ENCODE peak calls at places on chromosomes 1 and 21, in ten cellular contexts. F, M, I, C, V, U, Y, R, N and W are unnamed samples.

GRCh38 chr1:201169971-201170532 is 15.8 kb upstream of the TMEM9 start:
- DNase-seq in F (no peak), M (no peak), I (no peak), C (no peak), V (no peak), U (no peak), Y (no peak), R (no peak), N (no peak), W (no peak)

GRCh38 chr1:95850165-95850649 is 616.2 kb downstream of the RWDD3 start:
- DNase-seq in F (no peak), M (no peak), I (no peak), C (no peak), V (no peak), U (no peak), Y (no peak), R (no peak), N (no peak), W (no peak)

GRCh38 chr1:204093421-204093717 is 20.5 kb downstream of the SOX13 start:
- DNase-seq in F (no peak), M (no peak), I (no peak), C (no peak), V (no peak), U (no peak), Y (no peak), R (no peak), N (no peak), W (no peak)

GRCh38 chr1:202315576-202316168 is 26.1 kb downstream of the UBE2T start:
- DNase-seq in F (peak), M (peak), I (peak), C (peak), V (peak), U (peak), Y (peak), R (peak), N (peak), W (peak)

GRCh38 chr1:201715801-201716741 is 112.9 kb upstream of the IPO9 start:
- DNase-seq in F (no peak), M (no peak), I (no peak), C (no peak), V (no peak), U (no peak), Y (no peak), R (no peak), N (no peak), W (peak)

GRCh38 chr1:20063861-20064292 is 6.1 kb upstream of the PLA2G5 start:
- DNase-seq in F (no peak), M (peak), I (no peak), C (peak), V (no peak), U (peak), Y (peak), R (no peak), N (peak), W (no peak)

GRCh38 chr1:94540440-94541174 is 952 bp downstream of the F3 start:
- DNase-seq in F (no peak), M (no peak), I (no peak), C (no peak), V (no peak), U (no peak), Y (no peak), R (peak), N (peak), W (no peak)

GRCh38 chr21:46081022-46081861 is 16.7 kb upstream of the COL6A2 start:
- DNase-seq in F (no peak), M (no peak), I (no peak), C (no peak), V (peak), U (no peak), Y (no peak), R (no peak), N (no peak), W (no peak)

GRCh38 chr1:230270185-230270939 is 155.8 kb downstream of the PGBD5 start:
- DNase-seq in F (no peak), M (peak), I (no peak), C (no peak), V (no peak), U (no peak), Y (peak), R (no peak), N (no peak), W (no peak)

GRCh38 chr1:208252126-208252853 is 8.1 kb upstream of the PLXNA2 start:
- DNase-seq in F (peak), M (no peak), I (no peak), C (peak), V (no peak), U (no peak), Y (no peak), R (peak), N (no peak), W (no peak)

DNA sequence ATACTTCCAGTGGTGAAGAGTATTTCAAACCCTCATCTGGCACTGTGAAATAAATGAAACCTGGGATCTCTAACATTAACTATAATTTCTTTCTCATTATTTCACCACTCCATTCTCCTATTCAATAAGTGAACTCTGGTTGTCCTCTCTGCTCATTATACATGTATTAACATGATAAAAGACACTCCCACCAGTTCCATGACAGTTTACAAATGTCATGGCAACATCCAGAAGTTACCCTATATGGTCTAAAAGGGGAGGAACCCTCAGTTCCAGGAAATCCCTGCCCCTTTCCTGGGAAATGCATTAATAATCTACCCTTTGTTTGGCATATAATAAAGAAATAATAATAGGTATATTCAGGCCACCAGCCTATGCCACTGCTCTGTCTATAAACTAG is 62.7 kb upstream of the BRINP3 start:
- DNase-seq in F (no peak), M (no peak), I (no peak), C (no peak), V (no peak), U (no peak), Y (no peak), R (peak), N (no peak), W (no peak)
- TF ChIP-seq CTCF in F (no peak), M (no peak), I (no peak), C (no peak), V (no peak), U (no peak), Y (no peak), R (no peak), N (no peak), W (no peak)

DNA sequence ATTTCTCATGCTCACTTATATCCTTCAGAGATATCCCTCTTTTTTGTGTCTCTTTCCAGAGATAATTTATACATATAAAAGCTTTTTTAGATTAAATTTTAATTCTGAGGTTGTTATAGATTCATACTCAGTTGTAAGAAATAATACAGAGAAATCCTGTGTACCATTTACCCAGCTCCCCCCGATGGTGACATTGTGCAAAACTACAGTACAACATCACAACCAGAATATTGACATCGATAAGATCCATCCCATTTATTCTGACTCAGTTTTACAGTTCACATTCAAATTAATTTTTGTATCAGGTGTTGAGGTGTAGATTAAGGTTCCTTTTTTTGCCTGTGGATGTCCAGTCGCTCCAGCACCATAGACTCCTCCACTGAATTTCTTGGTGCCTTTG is 14.3 kb downstream of the DMRTB1 start:
- DNase-seq in F (no peak), M (peak), I (no peak), C (no peak), V (no peak), U (no peak), Y (no peak), R (no peak), N (peak), W (no peak)
- TF ChIP-seq CTCF in F (no peak), M (peak), I (peak), C (no peak), V (peak), U (peak), Y (peak), R (peak), N (peak), W (no peak)

GRCh38 chr1:40795811-40796586 is 12.4 kb downstream of the KCNQ4 start:
- DNase-seq in F (no peak), M (no peak), I (no peak), C (no peak), V (no peak), U (no peak), Y (no peak), R (no peak), N (no peak), W (no peak)

GRCh38 chr1:40799351-40799867 is 15.8 kb downstream of the KCNQ4 start:
- DNase-seq in F (no peak), M (peak), I (no peak), C (no peak), V (no peak), U (no peak), Y (peak), R (no peak), N (peak), W (no peak)

GRCh38 chr1:40796939-40797667 is 13.5 kb downstream of the KCNQ4 start:
- DNase-seq in F (no peak), M (no peak), I (no peak), C (no peak), V (no peak), U (no peak), Y (no peak), R (no peak), N (no peak), W (no peak)

GRCh38 chr1:40797668-40798010 is 14.1 kb downstream of the KCNQ4 start:
- DNase-seq in F (no peak), M (no peak), I (no peak), C (no peak), V (no peak), U (no peak), Y (no peak), R (no peak), N (no peak), W (no peak)

DNA sequence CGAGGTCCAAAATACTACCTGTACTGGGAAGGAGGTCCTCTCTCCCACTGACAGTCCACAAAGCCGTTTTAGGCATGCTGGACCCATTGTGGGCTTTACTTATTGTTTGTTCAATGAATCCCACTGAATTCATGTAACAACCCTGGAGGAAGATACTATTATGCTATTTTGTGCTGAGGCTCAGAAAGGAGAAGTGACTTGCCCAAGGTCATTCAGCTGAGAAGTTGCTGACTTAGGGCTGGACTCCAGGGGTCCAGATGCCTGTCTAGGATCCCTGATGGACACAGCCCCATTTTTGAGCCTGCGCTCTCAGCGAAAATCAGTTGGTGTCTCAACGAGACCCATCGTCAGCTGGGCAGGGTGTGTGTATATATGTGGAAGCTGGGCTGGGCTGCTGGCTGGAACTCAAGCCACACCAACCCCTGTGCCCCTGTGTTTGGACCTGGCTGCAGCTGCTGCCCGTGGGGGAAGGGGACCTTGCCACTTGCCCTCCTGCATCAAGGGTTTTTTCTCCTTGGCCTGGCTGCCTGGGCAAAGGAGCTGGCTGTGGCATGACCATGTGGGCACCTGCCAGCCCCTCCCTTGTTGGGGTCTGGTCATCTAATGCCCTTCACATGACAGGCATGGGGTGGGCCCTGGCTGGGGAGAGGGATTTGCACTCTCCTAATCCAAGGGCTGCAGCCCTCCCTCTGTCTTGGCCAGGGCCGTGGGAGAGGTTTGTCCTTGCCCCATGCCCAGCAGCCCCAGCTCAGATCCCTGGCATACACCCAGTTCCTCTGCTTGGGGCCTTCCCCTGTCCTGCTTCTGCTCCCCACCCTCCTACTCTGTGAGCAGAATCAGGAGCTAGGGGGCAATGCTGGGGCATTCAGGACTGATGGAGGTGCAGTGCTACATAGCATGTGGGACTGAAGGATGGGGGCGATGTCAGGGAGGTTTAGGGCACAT is 15.1 kb downstream of the KCNQ4 start:
- DNase-seq in F (no peak), M (no peak), I (no peak), C (no peak), V (no peak), U (no peak), Y (no peak), R (no peak), N (no peak), W (no peak)
- TF ChIP-seq CTCF in F (no peak), M (no peak), I (no peak), C (no peak), V (no peak), U (no peak), Y (no peak), R (no peak), N (no peak), W (no peak)

DNA sequence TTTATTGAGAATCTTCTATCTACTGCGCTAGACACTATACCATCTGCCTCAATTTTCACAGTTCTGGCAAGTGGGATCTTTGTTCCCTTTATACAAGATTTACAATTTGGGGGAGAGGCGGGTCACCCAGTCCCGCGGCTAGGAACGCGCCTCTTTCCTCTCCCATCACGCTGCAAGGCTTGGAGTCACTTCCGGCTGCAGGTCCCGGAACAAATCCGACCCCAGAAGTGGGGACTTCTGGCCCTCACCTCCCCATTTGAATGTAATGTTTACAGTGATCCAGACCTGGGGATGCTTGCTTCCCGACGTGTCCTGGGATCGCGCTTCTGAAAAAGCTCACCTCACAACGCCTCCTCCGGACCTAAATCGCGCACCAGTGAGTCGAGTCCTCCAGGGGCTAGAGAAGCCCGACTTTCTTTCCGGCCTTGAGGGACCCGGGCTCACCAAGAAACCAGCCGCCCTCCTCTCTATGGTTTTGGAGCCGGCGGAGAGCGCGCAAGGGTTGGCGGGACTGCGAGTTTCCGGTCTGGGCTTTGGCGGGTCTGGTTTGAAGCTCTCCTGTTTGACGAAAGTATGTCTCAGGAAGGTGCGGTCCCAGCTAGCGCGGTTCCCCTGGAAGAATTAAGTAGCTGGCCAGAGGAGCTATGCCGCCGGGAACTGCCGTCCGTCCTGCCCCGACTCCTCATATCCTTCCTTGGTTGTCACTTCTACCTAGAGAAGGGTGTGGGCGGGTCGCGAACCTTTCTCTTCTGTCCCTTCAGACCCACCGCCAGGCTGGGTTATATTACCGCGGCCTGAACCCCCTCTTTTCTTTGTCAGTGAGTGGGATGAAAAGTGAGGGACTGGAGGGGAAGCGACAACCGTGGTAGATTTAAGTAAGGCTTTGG is at the start of gene METTL18:
- DNase-seq in F (peak), M (peak), I (peak), C (peak), V (peak), U (peak), Y (peak), R (peak), N (peak), W (peak)
- TF ChIP-seq CTCF in F (no peak), M (no peak), I (no peak), C (no peak), V (peak), U (no peak), Y (no peak), R (no peak), N (no peak), W (no peak)

GRCh38 chr1:24322636-24323177 is 3.5 kb downstream of the GRHL3 start:
- DNase-seq in F (no peak), M (no peak), I (no peak), C (no peak), V (no peak), U (no peak), Y (peak), R (no peak), N (no peak), W (no peak)

GRCh38 chr1:24319962-24320361 is 805 bp downstream of the GRHL3 start:
- DNase-seq in F (no peak), M (no peak), I (no peak), C (no peak), V (no peak), U (no peak), Y (no peak), R (no peak), N (no peak), W (no peak)

GRCh38 chr1:24323281-24323680 is 4.1 kb downstream of the GRHL3 start:
- DNase-seq in F (no peak), M (no peak), I (no peak), C (peak), V (no peak), U (no peak), Y (no peak), R (no peak), N (no peak), W (no peak)

GRCh38 chr1:24321150-24321549 is 2.0 kb downstream of the GRHL3 start:
- DNase-seq in F (no peak), M (no peak), I (no peak), C (no peak), V (no peak), U (no peak), Y (no peak), R (no peak), N (no peak), W (no peak)

DNA sequence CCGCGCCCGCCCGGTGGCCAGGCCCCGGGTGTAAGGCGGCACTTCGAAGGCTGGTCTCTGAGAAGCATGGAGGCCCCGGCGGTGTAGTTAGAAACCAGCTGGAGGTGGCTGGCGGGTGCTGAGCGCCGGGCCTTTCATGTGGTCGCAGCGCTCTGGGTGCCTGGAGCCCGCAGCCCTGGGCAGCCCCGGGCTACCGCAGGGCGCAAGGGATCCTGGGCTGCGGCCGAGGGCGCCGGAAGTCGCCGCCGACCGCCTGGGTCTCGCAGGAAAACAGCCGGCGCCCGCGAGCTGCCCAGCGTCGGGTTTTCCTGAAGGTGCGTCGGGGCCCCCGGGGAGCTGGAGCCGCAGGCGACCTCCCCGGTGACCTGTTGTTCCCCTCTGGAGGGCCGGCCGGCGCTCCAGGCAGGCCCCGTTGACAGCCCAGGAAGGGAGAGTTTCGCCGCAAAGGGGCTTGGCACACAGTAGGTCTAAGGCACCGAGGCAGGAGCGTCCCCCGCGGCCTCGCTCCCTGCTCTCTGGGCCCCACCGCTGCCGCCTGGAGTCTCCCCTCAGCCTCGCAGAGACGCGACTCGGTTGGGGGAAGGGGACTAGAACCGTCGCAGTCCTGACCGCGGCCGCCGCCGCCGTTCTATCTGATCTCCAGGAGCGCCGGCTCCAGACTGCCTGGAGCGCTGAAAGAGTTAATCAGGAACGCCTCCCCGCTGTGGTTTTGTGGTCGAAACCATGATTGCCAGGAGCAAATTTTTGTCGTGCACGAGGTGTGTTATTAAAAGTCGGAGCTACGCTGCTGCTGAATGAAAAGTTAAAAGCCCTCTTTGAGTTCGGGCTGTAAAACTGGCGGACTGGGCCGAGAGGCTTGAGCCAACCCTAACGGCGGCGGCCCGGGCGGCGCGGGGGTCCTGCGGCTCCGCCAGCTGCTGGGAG is 2.8 kb downstream of the GRHL3 start:
- DNase-seq in F (peak), M (peak), I (peak), C (peak), V (peak), U (peak), Y (peak), R (peak), N (peak), W (no peak)
- TF ChIP-seq CTCF in F (no peak), M (no peak), I (no peak), C (no peak), V (no peak), U (no peak), Y (no peak), R (no peak), N (no peak), W (no peak)